ENCODE peak calls at places on chromosome 21, in five cellular contexts. S is H4, Q is lung, U is NCI-H460, D is AG08395. I is an unnamed sample.

GRCh38 chr21:14900058-14900457 is 164.7 kb downstream of the NRIP1 start:
- DNase-seq in U (no peak), S (peak), D (peak), Q (no peak), I (no peak)

GRCh38 chr21:44694776-44695175 is 2.2 kb upstream of the KRTAP10-12 start:
- DNase-seq in S (no peak), U (no peak), Q (peak), D (no peak), I (no peak)

GRCh38 chr21:31374430-31374829 is 30.4 kb upstream of the TIAM1 start:
- DNase-seq in U (no peak), Q (no peak), D (no peak), S (no peak), I (no peak)

GRCh38 chr21:41280115-41280919 is 36.3 kb upstream of the FAM3B start:
- DNase-seq in S (no peak), U (no peak), D (peak), Q (no peak), I (no peak)

GRCh38 chr21:21101911-21102310 is 103.7 kb downstream of the NCAM2 start:
- DNase-seq in D (no peak), U (peak), Q (no peak), S (peak), I (peak)

GRCh38 chr21:16402752-16403151 is 673.0 kb downstream of the USP25 start:
- DNase-seq in Q (no peak), D (no peak), U (no peak), S (no peak), I (no peak)

GRCh38 chr21:32372755-32373154 is 20.1 kb downstream of the URB1 start:
- DNase-seq in U (no peak), S (no peak), D (no peak), Q (no peak), I (no peak)

GRCh38 chr21:44318489-44319285 is 18.8 kb downstream of the PFKL start:
- DNase-seq in D (no peak), U (no peak), Q (no peak), S (no peak), I (no peak)

GRCh38 chr21:35208810-35209517 is 159.9 kb upstream of the RUNX1 start:
- DNase-seq in U (no peak), S (no peak), D (peak), Q (no peak), I (no peak)